ENCODE peak calls at places on chromosomes 13 and 19, in four cellular contexts. L is heart right ventricle, G is Peyer's patch, F is IMR-90. Q is an unnamed sample.

GRCh38 chr13:112737329-112737728 is 47.5 kb downstream of the ATP11A start:
- DNase-seq in L (no peak), G (no peak), F (no peak), Q (no peak)

GRCh38 chr13:113091211-113091771 is 14.3 kb upstream of the F7 start:
- DNase-seq in L (no peak), G (no peak), F (no peak), Q (no peak)

GRCh38 chr13:99566125-99567083 is 65.1 kb downstream of the TM9SF2 start:
- DNase-seq in L (no peak), G (no peak), F (no peak), Q (no peak)

GRCh38 chr19:843180-843835 is 2.5 kb downstream of the PRTN3 start:
- DNase-seq in L (no peak), G (no peak), F (no peak), Q (no peak)

GRCh38 chr13:57632276-57633140 is 964 bp downstream of the PCDH17 start:
- DNase-seq in L (peak; percentile 7), G (no peak), F (no peak), Q (peak; percentile 4)

GRCh38 chr19:18745931-18746330 is 45.2 kb downstream of the COMP start:
- DNase-seq in L (no peak), G (no peak), F (no peak), Q (no peak)

GRCh38 chr13:114064516-114065140 is 67.8 kb downstream of the RASA3 start:
- DNase-seq in L (peak; percentile 41), G (no peak), F (peak; percentile 40), Q (no peak)

GRCh38 chr13:27638521-27638920 is 16.8 kb downstream of the POLR1D start:
- DNase-seq in L (no peak), G (no peak), F (peak; percentile 57), Q (no peak)

GRCh38 chr13:40149611-40150283 is 494.3 kb downstream of the COG6 start:
- DNase-seq in L (peak; percentile 47), G (no peak), F (peak; percentile 53), Q (no peak)

GRCh38 chr19:30448386-30449130 is 76.4 kb downstream of the ZNF536 start:
- DNase-seq in L (no peak), G (no peak), F (no peak), Q (no peak)

GRCh38 chr19:4707956-4708650 is 15.5 kb downstream of the DPP9 start:
- DNase-seq in L (peak; percentile 61), G (no peak), F (peak; percentile 53), Q (no peak)

GRCh38 chr19:5122671-5123409 is 153.9 kb downstream of the KDM4B start:
- DNase-seq in L (no peak), G (no peak), F (no peak), Q (no peak)

GRCh38 chr13:26021516-26021915 is 30.3 kb downstream of the SHISA2 start:
- DNase-seq in L (no peak), G (no peak), F (no peak), Q (no peak)

GRCh38 chr19:37551123-37551993 is 43.2 kb downstream of the ZNF571 start:
- DNase-seq in L (peak; percentile 47), G (peak; percentile 29), F (peak; percentile 44), Q (peak; percentile 75)

GRCh38 chr13:46347277-46347676 is 39.8 kb downstream of the RUBCNL start:
- DNase-seq in L (no peak), G (no peak), F (no peak), Q (no peak)

GRCh38 chr19:29612801-29613595 is 6.9 kb downstream of the POP4 start:
- DNase-seq in L (no peak), G (no peak), F (no peak), Q (no peak)

GRCh38 chr13:20495087-20496023 is 30.3 kb downstream of the CRYL1 start:
- DNase-seq in L (peak; percentile 55), G (peak; percentile 69), F (peak; percentile 72), Q (peak; percentile 83)

GRCh38 chr13:95002968-95003813 is 290.8 kb upstream of the SOX21 start:
- DNase-seq in L (no peak), G (no peak), F (no peak), Q (no peak)

GRCh38 chr19:35295453-35295791 is 3.5 kb downstream of the MAG start:
- DNase-seq in L (no peak), G (no peak), F (no peak), Q (no peak)

GRCh38 chr13:48500652-48501197 is 32.2 kb downstream of the RCBTB2 start:
- DNase-seq in L (no peak), G (no peak), F (peak; percentile 96), Q (no peak)

GRCh38 chr19:10517760-10518443 is 655 bp upstream of the S1PR5 start:
- DNase-seq in L (peak; percentile 27), G (no peak), F (peak; percentile 15), Q (no peak)

GRCh38 chr13:97875911-97876310 is 77.6 kb upstream of the IPO5 start:
- DNase-seq in L (no peak), G (no peak), F (no peak), Q (no peak)

GRCh38 chr13:24851546-24851945 is 87.6 kb downstream of the RNF17 start:
- DNase-seq in L (no peak), G (no peak), F (peak; percentile 61), Q (no peak)

GRCh38 chr19:34244611-34245299 is 9.6 kb upstream of the GARRE1 start:
- DNase-seq in L (no peak), G (no peak), F (peak; percentile 38), Q (no peak)

GRCh38 chr13:99316657-99317244 is 9.6 kb upstream of the GPR183 start:
- DNase-seq in L (no peak), G (no peak), F (no peak), Q (no peak)

GRCh38 chr19:4431808-4432674 is 25.6 kb downstream of the UBXN6 start:
- DNase-seq in L (no peak), G (peak; percentile 63), F (no peak), Q (no peak)

GRCh38 chr19:47406711-47407416 is 12.5 kb downstream of the MEIS3 start:
- DNase-seq in L (no peak), G (no peak), F (no peak), Q (no peak)

GRCh38 chr13:28611654-28612131 is 47.2 kb upstream of the POMP start:
- DNase-seq in L (no peak), G (no peak), F (peak; percentile 44), Q (peak; percentile 10)

GRCh38 chr13:20387441-20387971 is 138.2 kb downstream of the CRYL1 start:
- DNase-seq in L (no peak), G (no peak), F (peak; percentile 34), Q (no peak)

GRCh38 chr13:83819611-83820010 is 62.7 kb downstream of the SLITRK1 start:
- DNase-seq in L (no peak), G (no peak), F (peak; percentile 3), Q (no peak)

GRCh38 chr13:60019119-60019993 is 144.4 kb downstream of the DIAPH3 start:
- DNase-seq in L (no peak), G (no peak), F (peak; percentile 40), Q (peak; percentile 76)

GRCh38 chr13:73687087-73687486 is 447.1 kb downstream of the KLF12 start:
- DNase-seq in L (no peak), G (no peak), F (no peak), Q (no peak)

GRCh38 chr19:33054623-33055022 is 10.1 kb downstream of the RHPN2 start:
- DNase-seq in L (no peak), G (no peak), F (no peak), Q (no peak)

GRCh38 chr13:108573455-108573854 is 56.0 kb upstream of the MYO16 start:
- DNase-seq in L (no peak), G (no peak), F (no peak), Q (no peak)

GRCh38 chr19:9407827-9408226 is 27.5 kb downstream of the ZNF266 start:
- DNase-seq in L (no peak), G (no peak), F (no peak), Q (no peak)
- H3K9me3 ChIP-seq in L (peaks cover 12% of the 10 kb centered on the region), G (peaks cover 6% of the 10 kb centered on the region), F (peaks cover 37% of the 10 kb centered on the region), Q (peaks cover 91% of the 10 kb centered on the region)

GRCh38 chr19:17304386-17305047 is 1.2 kb upstream of the MRPL34 start:
- DNase-seq in L (no peak), G (no peak), F (no peak), Q (no peak)
- H3K4me1 ChIP-seq in L (peaks cover 55% of the 10 kb centered on the region), G (no peaks in the 10 kb centered on the region), F (peaks cover 8% of the 10 kb centered on the region), Q (peaks cover 42% of the 10 kb centered on the region)

GRCh38 chr13:79407349-79407979 is 1.4 kb upstream of the RBM26 start:
- DNase-seq in L (no peak), G (no peak), F (no peak), Q (no peak)
- H3K4me3 ChIP-seq in L (no peak overlapping the region), G (no peak overlapping the region), F (no peak overlapping the region), Q (peak overlapping the region; percentile 88)

DNA sequence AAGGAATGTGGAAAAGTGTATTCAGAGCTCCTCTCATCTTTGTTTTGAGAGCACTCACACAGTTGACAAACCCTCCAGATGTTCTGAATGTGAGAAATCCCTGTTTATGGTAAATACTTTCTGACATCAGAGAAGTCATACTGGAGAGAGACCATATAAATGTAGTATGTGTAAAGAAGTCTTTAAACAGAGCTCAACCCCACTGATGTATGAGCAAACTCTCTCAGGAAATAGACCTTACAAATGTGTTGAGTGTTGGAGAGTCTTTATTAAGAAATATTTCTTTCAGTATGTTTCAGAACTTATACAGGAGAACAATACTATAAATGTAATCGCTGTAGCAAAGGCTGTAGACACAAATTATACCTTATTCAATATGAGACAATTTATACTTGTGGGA is 15.7 kb upstream of the ZNF329 start:
- DNase-seq in L (no peak), G (no peak), F (no peak), Q (no peak)
- H3K9me3 ChIP-seq in L (peaks cover 23% of the 10 kb centered on the region), G (peaks cover 4% of the 10 kb centered on the region), F (peaks cover 68% of the 10 kb centered on the region), Q (peaks cover 82% of the 10 kb centered on the region)

DNA sequence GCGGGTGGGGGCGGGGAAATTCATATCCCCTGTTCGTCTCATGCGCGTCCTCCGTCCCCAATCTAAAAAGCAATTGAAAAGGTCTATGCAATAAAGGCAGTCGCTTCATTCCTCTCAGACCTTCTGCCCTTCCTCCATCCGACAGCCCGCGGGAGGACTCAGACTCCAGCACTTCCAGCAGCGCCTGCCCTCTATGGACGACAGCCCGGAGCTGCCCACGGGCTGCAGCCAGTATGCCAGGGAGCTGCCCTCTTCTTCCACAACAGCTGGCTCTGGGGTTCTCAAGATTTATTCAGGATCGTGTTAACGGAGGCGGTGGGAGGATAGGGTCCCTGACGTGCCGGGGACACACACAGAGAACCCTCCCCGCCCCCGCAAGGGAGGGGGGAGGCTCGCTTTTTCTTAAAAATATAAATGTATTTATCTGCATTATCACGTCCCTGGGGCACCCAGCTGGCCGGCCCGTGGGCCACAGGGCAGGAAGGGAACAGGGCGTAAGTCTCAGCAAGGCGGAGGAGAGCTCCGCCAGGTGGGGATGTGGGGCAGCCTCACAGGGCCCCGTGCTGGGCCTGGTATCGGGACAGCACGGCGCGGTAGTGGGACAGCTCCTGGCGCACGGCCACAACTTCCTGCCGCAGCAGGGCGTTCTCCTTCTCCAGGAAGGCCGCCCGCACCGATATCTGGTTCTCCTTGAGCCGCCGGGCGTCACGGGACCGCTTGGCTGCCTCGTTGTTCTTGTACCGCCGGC is 6.7 kb downstream of the DBP start:
- DNase-seq in L (peak; percentile 78), G (no peak), F (no peak), Q (no peak)
- H3K4me1 ChIP-seq in L (peaks cover 59% of the 10 kb centered on the region), G (peaks cover 6% of the 10 kb centered on the region), F (peaks cover 39% of the 10 kb centered on the region), Q (peaks cover 33% of the 10 kb centered on the region)

GRCh38 chr19:24072720-24073119 is 14.3 kb upstream of the ZNF254 start:
- DNase-seq in L (no peak), G (no peak), F (no peak), Q (no peak)
- H3K4me3 ChIP-seq in L (no peak overlapping the region), G (no peak overlapping the region), F (no peak overlapping the region), Q (no peak overlapping the region)